ENCODE peak calls at places on chromosomes 16 and 17, in four cellular contexts. V is GM23338, I is neural progenitor cell, Q is A673. X is an unnamed sample.
A peak's percentile ranks its signal among the peaks of the same experiment; 100 is the strongest.

GRCh38 chr17:75844530-75845057 is 390 bp upstream of the UNC13D start:
- DNase-seq in V (no peak), I (no peak), Q (no peak), X (no peak)

GRCh38 chr16:5468488-5468887 is 370.9 kb upstream of the EEF2KMT start:
- DNase-seq in V (no peak), I (no peak), Q (no peak), X (no peak)

GRCh38 chr16:27286446-27286845 is 17.9 kb upstream of the NSMCE1 start:
- DNase-seq in V (no peak), I (no peak), Q (no peak), X (no peak)

GRCh38 chr17:82795615-82796014 is 43.8 kb downstream of the TBCD start:
- DNase-seq in V (no peak), I (no peak), Q (no peak), X (no peak)

GRCh38 chr17:40577611-40578065 is 12.4 kb upstream of the CCR7 start:
- DNase-seq in V (no peak), I (no peak), Q (no peak), X (no peak)

GRCh38 chr16:4109250-4109736 is 6.9 kb downstream of the ADCY9 start:
- DNase-seq in V (no peak), I (no peak), Q (no peak), X (no peak)

GRCh38 chr17:80980397-80981061 is 11.1 kb upstream of the CHMP6 start:
- DNase-seq in V (no peak), I (no peak), Q (no peak), X (no peak)

GRCh38 chr16:65731840-65732239 is 610.0 kb upstream of the CDH11 start:
- DNase-seq in V (no peak), I (no peak), Q (no peak), X (no peak)

GRCh38 chr17:42097691-42098661 is at the start of gene ZNF385C:
- DNase-seq in V (peak; percentile 62), I (peak; percentile 69), Q (no peak), X (no peak)

GRCh38 chr17:7897773-7898172 is 9.2 kb downstream of the CHD3 start:
- DNase-seq in V (no peak), I (no peak), Q (peak; percentile 60), X (no peak)

GRCh38 chr16:48478418-48478817 is 93.2 kb upstream of the SIAH1 start:
- DNase-seq in V (peak; percentile 73), I (peak; percentile 67), Q (no peak), X (no peak)
- H3K27ac ChIP-seq in V (no peak overlapping the region), I (no peak overlapping the region), Q (no peak overlapping the region), X (no peak overlapping the region)

GRCh38 chr16:1592446-1592845 is 19.4 kb downstream of the IFT140 start:
- DNase-seq in V (no peak), I (no peak), Q (no peak), X (no peak)

GRCh38 chr16:1597154-1597553 is 14.7 kb downstream of the IFT140 start:
- DNase-seq in V (no peak), I (no peak), Q (no peak), X (no peak)

GRCh38 chr16:1596516-1596915 is 15.4 kb downstream of the IFT140 start:
- DNase-seq in V (no peak), I (no peak), Q (no peak), X (no peak)

DNA sequence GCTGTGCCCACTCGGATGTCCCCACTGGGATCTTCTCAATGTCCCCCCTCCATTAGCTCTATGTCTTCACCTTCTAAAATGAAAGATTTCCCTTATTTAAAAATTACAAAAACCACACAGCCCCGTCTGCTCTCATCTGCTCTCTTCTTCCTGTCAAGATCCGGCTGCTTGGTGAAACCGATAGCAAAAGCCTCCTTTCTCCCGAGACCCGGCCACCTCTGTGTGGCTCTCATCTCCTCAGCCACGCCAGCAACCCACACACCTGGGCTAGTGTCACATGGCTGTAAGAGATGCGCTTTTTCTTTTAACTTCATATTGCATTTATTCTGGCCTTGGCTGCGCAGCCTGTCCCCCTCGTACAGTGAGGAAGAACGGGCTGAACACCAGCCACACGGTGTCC is 20.6 kb downstream of the IFT140 start:
- DNase-seq in V (no peak), I (no peak), Q (no peak), X (no peak)
- TF ChIP-seq CTCF in V (no peak), I (no peak), Q (no peak), X (no peak)

GRCh38 chr17:36934144-36934758 is 3.0 kb upstream of the LHX1 start:
- DNase-seq in V (peak; percentile 71), I (peak; percentile 60), Q (no peak), X (no peak)

GRCh38 chr17:36932383-36933173 is 4.7 kb upstream of the LHX1 start:
- DNase-seq in V (no peak), I (no peak), Q (no peak), X (no peak)

GRCh38 chr17:36934759-36935630 is 2.3 kb upstream of the LHX1 start:
- DNase-seq in V (peak; percentile 85), I (peak; percentile 85), Q (no peak), X (no peak)

GRCh38 chr17:36931697-36932382 is 5.4 kb upstream of the LHX1 start:
- DNase-seq in V (no peak), I (no peak), Q (no peak), X (no peak)

DNA sequence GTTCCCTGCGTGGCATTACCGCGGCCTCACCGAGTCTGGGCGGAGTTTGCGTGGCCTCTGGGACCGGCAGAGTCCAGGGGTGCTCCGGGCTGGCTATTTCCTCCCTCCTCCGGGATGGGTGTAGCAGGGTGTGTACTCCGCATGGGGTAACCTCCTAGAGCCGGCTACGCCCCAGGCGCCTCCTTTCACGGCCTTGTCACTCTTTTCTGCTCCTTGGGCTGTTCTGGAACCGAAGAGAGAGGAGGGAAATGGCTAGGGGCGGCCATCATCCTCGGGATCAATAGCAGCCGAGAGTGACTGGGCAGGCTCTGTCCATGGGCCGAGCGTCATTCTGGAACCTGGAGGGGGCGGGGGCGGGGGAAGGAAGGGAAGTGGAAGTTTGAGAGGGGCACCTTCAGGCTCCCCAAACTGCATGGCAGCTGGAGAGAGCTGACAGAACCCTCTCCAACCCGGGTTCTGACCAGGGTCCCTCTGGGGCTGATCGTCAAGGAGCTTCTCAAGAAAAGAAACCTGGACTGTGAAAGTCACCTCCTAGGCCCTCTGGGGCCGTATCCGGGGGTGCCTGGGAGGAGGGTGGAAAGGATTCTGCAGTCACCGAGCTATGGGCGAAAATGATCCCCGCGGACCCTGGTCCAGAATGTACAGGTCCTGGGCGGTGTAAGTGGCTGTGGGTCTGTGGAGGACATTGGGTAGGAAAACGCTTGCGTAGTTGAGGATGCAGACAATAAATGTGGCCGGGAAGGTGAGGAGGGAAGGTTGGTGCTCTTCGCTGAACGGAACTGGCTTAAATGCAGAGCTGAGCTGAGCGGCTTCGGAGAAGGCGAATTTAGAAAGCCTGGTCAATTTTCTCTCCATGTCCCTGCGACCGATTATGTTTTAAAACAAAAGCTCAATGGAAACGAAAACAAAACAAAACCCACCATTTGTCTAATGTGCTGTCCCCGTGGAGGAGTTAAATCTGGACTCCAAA is 3.8 kb upstream of the LHX1 start:
- DNase-seq in V (peak; percentile 52), I (peak; percentile 54), Q (no peak), X (no peak)
- TF ChIP-seq EZH2 in V (peak; percentile 93), I (peak; percentile 4), Q (peak; percentile 47), X (no peak)

GRCh38 chr17:77811521-77811920 is 147.0 kb upstream of the TNRC6C start:
- DNase-seq in V (no peak), I (no peak), Q (no peak), X (no peak)
- H3K27ac ChIP-seq in V (no peak overlapping the region), I (no peak overlapping the region), Q (no peak overlapping the region), X (no peak overlapping the region)

DNA sequence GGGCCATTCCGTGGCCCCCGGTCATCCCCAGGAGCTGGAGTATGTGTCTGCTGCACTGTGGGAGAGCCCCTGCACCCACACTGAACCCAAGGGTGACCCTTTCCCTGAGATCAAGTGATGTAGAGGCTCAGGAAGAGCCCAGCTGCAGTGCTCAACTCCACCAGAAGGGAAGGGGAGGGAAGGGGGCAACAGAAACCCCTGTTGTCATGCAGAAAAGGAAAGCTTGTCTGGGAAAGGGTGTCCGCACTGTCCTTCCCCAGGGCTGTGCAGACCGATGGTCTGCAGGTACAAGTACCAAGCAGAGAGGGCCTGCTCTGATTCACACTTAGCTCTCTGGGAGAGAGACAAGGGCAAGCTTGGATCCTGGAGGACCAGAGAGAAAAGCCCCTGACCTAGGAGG is 45.7 kb upstream of the TOB1 start:
- DNase-seq in V (peak; percentile 60), I (no peak), Q (no peak), X (no peak)
- TF ChIP-seq CTCF in V (peak; percentile 23), I (peak; percentile 16), Q (no peak), X (no peak)

GRCh38 chr16:77212736-77213541 is 13.7 kb downstream of the SYCE1L start:
- DNase-seq in V (peak; percentile 84), I (peak; percentile 74), Q (peak; percentile 67), X (no peak)

GRCh38 chr16:77214411-77215138 is 15.4 kb downstream of the SYCE1L start:
- DNase-seq in V (no peak), I (no peak), Q (no peak), X (no peak)

GRCh38 chr16:77208382-77208781 is 9.2 kb downstream of the SYCE1L start:
- DNase-seq in V (no peak), I (no peak), Q (no peak), X (no peak)

GRCh38 chr16:77213542-77214108 is 14.4 kb downstream of the SYCE1L start:
- DNase-seq in V (no peak), I (no peak), Q (peak; percentile 67), X (no peak)

GRCh38 chr16:77211880-77212735 is 12.9 kb downstream of the SYCE1L start:
- DNase-seq in V (peak; percentile 92), I (peak; percentile 83), Q (peak; percentile 59), X (no peak)
- TF ChIP-seq EZH2 in V (no peak), I (no peak), Q (no peak), X (no peak)

GRCh38 chr17:77378318-77379064 is 237.7 kb downstream of the SEC14L1 start:
- DNase-seq in V (no peak), I (no peak), Q (no peak), X (no peak)
- H3K27ac ChIP-seq in V (no peak overlapping the region), I (no peak overlapping the region), Q (no peak overlapping the region), X (no peak overlapping the region)

GRCh38 chr17:50120475-50121253 is 9.3 kb downstream of the SAMD14 start:
- DNase-seq in V (no peak), I (no peak), Q (no peak), X (no peak)

GRCh38 chr17:50115744-50116143 is 14.2 kb downstream of the SAMD14 start:
- DNase-seq in V (no peak), I (no peak), Q (no peak), X (no peak)

GRCh38 chr17:50117202-50118040 is 12.5 kb downstream of the SAMD14 start:
- DNase-seq in V (peak; percentile 89), I (peak; percentile 92), Q (peak; percentile 44), X (peak; percentile 51)

GRCh38 chr17:50118076-50118827 is 11.7 kb downstream of the SAMD14 start:
- DNase-seq in V (no peak), I (no peak), Q (no peak), X (no peak)

DNA sequence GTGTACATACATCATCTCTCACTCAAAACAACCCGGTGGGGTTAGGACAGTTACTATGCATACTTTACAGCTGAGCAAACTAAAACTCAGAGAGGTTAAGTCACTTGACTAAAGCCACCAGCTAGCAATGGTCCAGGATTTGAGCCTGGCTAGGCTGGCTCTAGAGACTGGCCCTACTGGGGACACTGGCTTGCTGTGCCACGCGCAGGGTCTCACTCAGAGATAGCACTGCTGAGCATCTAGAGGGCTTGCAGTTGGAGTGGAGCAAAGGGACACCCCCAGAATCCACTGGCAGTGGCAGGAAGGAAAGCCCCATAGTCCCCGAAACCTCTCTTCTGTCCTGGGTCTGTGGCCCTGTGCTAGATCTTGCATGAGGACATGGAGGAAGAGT is 11.1 kb downstream of the SAMD14 start:
- DNase-seq in V (no peak), I (no peak), Q (no peak), X (no peak)
- TF ChIP-seq CTCF in V (no peak), I (no peak), Q (no peak), X (no peak)